ENCODE peak calls at places on chromosomes 11 and 22, in seven cellular contexts. E is HL-60, L is nephron progenitor cell, G is HFFc6, Z is A549, J is spleen, K is stomach. M is an unnamed sample.

GRCh38 chr11:32072872-32073661 is 17.8 kb upstream of the RCN1 start:
- DNase-seq in K (no peak), J (no peak), G (no peak), L (peak), Z (no peak), E (no peak), M (no peak)

GRCh38 chr11:15145635-15146034 is 30.9 kb downstream of the INSC start:
- DNase-seq in L (no peak), G (no peak), K (peak), Z (no peak), J (no peak), E (no peak), M (no peak)

GRCh38 chr11:94117871-94118270 is 10.8 kb upstream of the PANX1 start:
- DNase-seq in K (no peak), Z (no peak), J (no peak), G (peak), L (no peak), E (no peak), M (no peak)

GRCh38 chr11:75246006-75246672 is 5.6 kb downstream of the TPBGL start:
- DNase-seq in K (no peak), Z (no peak), E (no peak), G (no peak), J (peak), L (peak), M (peak)

GRCh38 chr22:42803454-42803853 is 53.6 kb downstream of the ARFGAP3 start:
- DNase-seq in L (no peak), E (no peak), J (no peak), K (peak), Z (no peak), G (no peak), M (no peak)

GRCh38 chr22:46588279-46589140 is 31.7 kb upstream of the GRAMD4 start:
- DNase-seq in Z (no peak), J (peak), E (no peak), K (no peak), G (no peak), L (no peak), M (peak)

GRCh38 chr11:95229199-95230053 is 1.6 kb downstream of the SESN3 start:
- DNase-seq in J (peak), E (no peak), G (no peak), Z (no peak), K (no peak), L (no peak), M (no peak)

GRCh38 chr11:46535688-46536087 is 58.1 kb downstream of the AMBRA1 start:
- DNase-seq in J (no peak), K (no peak), E (no peak), L (no peak), Z (no peak), G (no peak), M (no peak)

GRCh38 chr11:83054904-83055380 is 16.8 kb downstream of the RAB30 start:
- DNase-seq in J (no peak), Z (no peak), K (no peak), E (no peak), G (no peak), L (no peak), M (no peak)

GRCh38 chr11:19350093-19350665 is 109.4 kb upstream of the E2F8 start:
- DNase-seq in E (no peak), G (no peak), K (no peak), Z (no peak), L (peak), J (no peak), M (no peak)

GRCh38 chr22:27800250-27801131 is 1.1 kb downstream of the MN1 start:
- DNase-seq in G (no peak), L (peak), E (no peak), K (no peak), Z (no peak), J (no peak), M (no peak)

DNA sequence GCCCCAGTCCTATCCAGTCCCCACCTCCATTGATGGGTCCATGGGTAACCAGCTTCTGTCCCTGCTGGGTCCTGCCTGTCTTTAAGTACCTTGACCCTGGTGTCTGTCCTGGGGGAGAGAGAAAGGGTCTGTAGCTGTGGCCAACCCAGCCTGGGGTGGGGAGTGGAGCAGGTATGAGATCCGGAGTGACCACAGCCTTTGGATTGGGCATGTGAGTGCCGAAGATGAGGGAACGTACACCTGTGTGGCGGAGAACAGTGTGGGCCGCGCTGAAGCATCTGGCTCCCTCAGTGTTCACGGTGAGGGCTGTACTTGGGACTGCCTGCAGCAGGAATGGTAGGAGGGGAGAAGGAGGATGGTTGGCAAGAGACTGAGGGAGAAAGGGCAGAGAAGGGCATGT is 5.2 kb downstream of the ROBO3 start:
- DNase-seq in J (no peak), K (no peak), L (no peak), Z (no peak), G (no peak), E (no peak), M (no peak)
- TF ChIP-seq CTCF in J (no peak), K (no peak), L (no peak), Z (no peak), G (no peak), E (no peak), M (no peak)

DNA sequence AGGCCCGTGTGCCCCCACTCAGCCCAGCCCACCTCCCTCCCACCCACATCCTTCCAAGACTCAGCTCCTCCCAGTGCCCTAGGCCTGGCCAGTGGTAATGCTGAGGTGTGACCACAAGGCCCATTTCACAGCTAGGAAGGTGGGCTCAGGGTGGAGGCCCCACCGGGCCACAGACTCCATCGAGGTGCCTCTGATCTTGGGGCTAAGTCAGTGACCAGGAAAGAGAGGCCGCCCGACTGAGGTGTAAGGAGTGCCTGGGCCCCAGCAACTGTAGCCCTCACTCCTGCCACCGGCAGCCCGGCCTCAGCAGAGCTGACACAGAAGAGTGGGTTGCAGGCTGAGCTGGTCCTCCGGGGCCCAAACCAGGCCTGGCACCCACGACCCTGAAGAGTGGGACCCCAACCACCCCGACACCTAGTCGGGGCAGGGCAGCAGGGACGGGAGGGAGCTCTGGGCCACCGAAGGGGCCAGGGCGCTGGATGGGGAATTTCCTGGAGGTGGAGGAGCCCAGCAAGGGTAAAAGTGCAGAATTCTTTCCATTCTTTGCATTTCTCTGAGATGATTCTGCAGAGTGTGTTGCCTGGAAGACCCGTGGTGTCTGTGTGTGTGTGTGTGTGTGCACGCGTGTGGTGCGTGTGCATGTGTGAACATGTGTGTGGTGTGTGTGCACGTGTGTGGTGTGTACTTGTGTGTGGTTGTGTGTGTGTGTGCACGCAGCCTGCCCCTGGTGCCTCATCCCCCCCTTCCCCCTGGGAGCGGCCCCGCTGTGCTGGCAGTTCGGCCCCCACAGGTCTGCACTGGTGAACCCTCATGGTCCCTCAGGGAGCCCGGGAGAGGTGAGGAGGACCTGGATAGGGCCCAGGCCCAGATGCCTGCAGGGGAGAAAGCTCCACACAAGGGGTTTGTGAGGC is 8.3 kb upstream of the PIM3 start:
- DNase-seq in E (no peak), G (peak), J (no peak), Z (no peak), K (no peak), L (no peak), M (no peak)
- TF ChIP-seq CTCF in E (no peak), G (no peak), J (no peak), Z (no peak), K (no peak), L (no peak), M (no peak)

GRCh38 chr11:61152816-61153592 is 8.2 kb downstream of the VPS37C start:
- DNase-seq in G (peak), Z (no peak), L (no peak), J (peak), E (no peak), K (no peak), M (no peak)

GRCh38 chr11:61153593-61154090 is 7.6 kb downstream of the VPS37C start:
- DNase-seq in E (no peak), J (no peak), G (peak), K (no peak), L (no peak), Z (no peak), M (no peak)

GRCh38 chr11:61154528-61154927 is 6.7 kb downstream of the VPS37C start:
- DNase-seq in Z (no peak), E (no peak), G (no peak), K (no peak), J (no peak), L (no peak), M (no peak)

GRCh38 chr11:61157743-61158142 is 3.5 kb downstream of the VPS37C start:
- DNase-seq in G (no peak), Z (no peak), J (peak), L (no peak), K (no peak), E (no peak), M (no peak)

GRCh38 chr11:61155312-61155711 is 5.9 kb downstream of the VPS37C start:
- DNase-seq in G (no peak), E (no peak), K (no peak), J (no peak), Z (no peak), L (no peak), M (no peak)
- TF ChIP-seq CTCF in G (no peak), E (no peak), K (no peak), J (no peak), Z (no peak), L (no peak), M (no peak)

GRCh38 chr11:128455766-128456165 is 131.6 kb downstream of the ETS1 start:
- DNase-seq in J (no peak), G (no peak), K (no peak), E (no peak), Z (no peak), L (no peak), M (no peak)
- TF ChIP-seq CTCF in J (no peak), G (no peak), K (no peak), E (no peak), Z (no peak), L (no peak), M (no peak)

GRCh38 chr11:60914620-60915249 is 777 bp downstream of the TMEM109 start:
- DNase-seq in G (no peak), E (no peak), L (no peak), Z (peak), J (no peak), K (no peak), M (peak)

GRCh38 chr11:60917267-60917666 is 3.3 kb downstream of the TMEM109 start:
- DNase-seq in E (no peak), J (no peak), Z (no peak), K (no peak), G (no peak), L (no peak), M (no peak)

GRCh38 chr11:60913793-60914619 is at the start of gene TMEM109:
- DNase-seq in Z (peak), G (peak), K (peak), L (peak), J (peak), E (peak), M (peak)

GRCh38 chr11:60916669-60917206 is 2.8 kb downstream of the TMEM109 start:
- DNase-seq in G (no peak), L (no peak), J (no peak), E (no peak), Z (no peak), K (no peak), M (no peak)

DNA sequence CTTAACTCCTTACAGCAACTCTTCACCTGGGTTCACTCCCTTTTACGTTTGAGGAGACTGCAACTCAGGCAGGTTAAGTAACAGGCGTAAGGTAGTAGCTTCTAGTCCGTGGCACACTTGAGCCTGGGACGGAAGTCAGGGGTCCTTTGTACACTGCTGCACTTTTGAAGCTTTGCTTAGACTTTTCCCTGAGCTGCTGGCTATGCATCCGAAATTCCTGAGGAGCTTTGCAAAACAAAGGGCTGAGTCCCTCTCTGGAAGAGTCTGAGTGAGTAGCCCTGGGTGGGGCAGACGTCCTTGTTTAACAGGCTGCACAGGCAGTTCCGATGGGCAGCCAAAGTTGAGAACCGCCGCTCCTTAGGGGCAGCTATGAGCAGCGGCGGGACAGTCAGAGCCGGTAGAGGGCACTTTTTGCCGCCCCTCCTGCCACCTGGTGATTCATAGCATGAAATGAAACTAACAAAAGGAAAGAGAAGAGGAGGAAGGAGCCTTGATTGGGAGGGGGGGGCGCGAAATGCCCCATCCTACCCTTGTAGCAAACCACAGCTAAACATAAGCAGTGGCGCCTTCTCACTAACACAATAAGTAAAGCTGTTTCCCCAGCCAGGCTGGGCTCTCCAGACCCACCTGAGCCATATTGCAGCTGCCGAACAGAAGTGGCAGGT is 1.4 kb downstream of the TMEM109 start:
- DNase-seq in E (no peak), K (peak), G (peak), Z (peak), J (peak), L (peak), M (peak)
- TF ChIP-seq CTCF in E (no peak), K (no peak), G (peak), Z (peak), J (no peak), L (no peak), M (peak)

GRCh38 chr11:114075891-114076441 is 16.5 kb downstream of the ZBTB16 start:
- DNase-seq in J (no peak), Z (peak), E (no peak), G (peak), L (peak), K (no peak), M (no peak)
- TF ChIP-seq CTCF in J (peak), Z (no peak), E (no peak), G (peak), L (peak), K (peak), M (peak)

GRCh38 chr11:133619397-133619796 is 87.1 kb upstream of the OPCML start:
- DNase-seq in G (no peak), E (no peak), L (no peak), J (no peak), Z (no peak), K (no peak), M (no peak)

GRCh38 chr11:133619973-133620372 is 87.7 kb upstream of the OPCML start:
- DNase-seq in Z (no peak), E (no peak), L (no peak), K (no peak), J (no peak), G (no peak), M (no peak)

GRCh38 chr11:133618500-133618899 is 86.2 kb upstream of the OPCML start:
- DNase-seq in Z (no peak), K (no peak), G (no peak), J (no peak), L (no peak), E (no peak), M (no peak)
- TF ChIP-seq CTCF in Z (no peak), K (no peak), G (no peak), J (no peak), L (no peak), E (no peak), M (no peak)

GRCh38 chr11:116422556-116422955 is 350.2 kb downstream of the BUD13 start:
- DNase-seq in J (no peak), G (no peak), K (no peak), L (no peak), Z (no peak), E (no peak), M (no peak)

GRCh38 chr11:116418388-116419041 is 354.3 kb downstream of the BUD13 start:
- DNase-seq in J (no peak), E (no peak), G (no peak), L (no peak), Z (no peak), K (no peak), M (no peak)

GRCh38 chr11:116421529-116422185 is 351.1 kb downstream of the BUD13 start:
- DNase-seq in J (no peak), G (no peak), K (no peak), L (no peak), Z (no peak), E (no peak), M (no peak)

GRCh38 chr11:116420770-116421528 is 351.8 kb downstream of the BUD13 start:
- DNase-seq in Z (no peak), L (no peak), E (no peak), K (peak), J (no peak), G (no peak), M (no peak)

DNA sequence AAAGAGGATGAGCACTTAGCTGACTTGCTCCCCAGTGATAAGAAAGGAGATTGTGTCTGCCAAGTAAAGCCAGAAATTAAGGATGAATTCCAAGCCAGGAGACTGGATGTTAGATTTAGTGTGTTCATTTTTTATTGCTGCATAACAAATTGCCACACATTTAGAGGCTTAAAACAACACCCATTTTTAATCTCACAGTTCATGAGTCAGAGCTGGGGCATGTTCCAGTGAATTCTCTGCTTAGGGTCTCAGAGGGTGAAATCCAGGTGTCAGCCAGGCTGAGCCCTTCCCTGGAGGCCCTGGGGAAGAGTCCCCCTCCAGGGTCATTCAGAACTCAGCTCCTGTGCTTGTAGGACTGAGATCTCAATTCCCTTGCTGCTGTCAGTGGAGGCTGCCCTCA is 352.8 kb downstream of the BUD13 start:
- DNase-seq in J (no peak), Z (no peak), E (no peak), K (no peak), G (no peak), L (no peak), M (no peak)
- TF ChIP-seq CTCF in J (no peak), Z (no peak), E (no peak), K (no peak), G (no peak), L (no peak), M (no peak)